ENCODE peak calls at places on chromosomes 5 and 9, in five cellular contexts. E is mesendoderm, F is brain microvascular endothelial cell, L is transverse colon, J is mammary epithelial cell. Y is an unnamed sample.

GRCh38 chr9:130895038-130895437 is 1.6 kb downstream of the QRFP start:
- DNase-seq in E (no peak), L (no peak), F (no peak), J (no peak), Y (no peak)

GRCh38 chr5:131394128-131394527 is 130.3 kb downstream of the CDC42SE2 start:
- DNase-seq in F (no peak), J (peak; percentile 9), E (no peak), L (no peak), Y (no peak)

GRCh38 chr9:115650768-115651167 is 502.8 kb upstream of the PAPPA start:
- DNase-seq in E (no peak), L (no peak), J (peak; percentile 41), F (peak; percentile 76), Y (no peak)

GRCh38 chr5:136594416-136594815 is 229.1 kb upstream of the TRPC7 start:
- DNase-seq in J (no peak), E (peak; percentile 25), F (no peak), L (no peak), Y (no peak)

GRCh38 chr9:104906441-104907277 is 21.3 kb downstream of the ABCA1 start:
- DNase-seq in E (no peak), L (no peak), J (peak; percentile 21), F (peak; percentile 42), Y (no peak)

GRCh38 chr9:69344459-69344858 is 19.4 kb downstream of the ENTREP1 start:
- DNase-seq in L (no peak), J (no peak), E (peak; percentile 46), F (no peak), Y (no peak)

GRCh38 chr9:35659340-35659739 is 1.2 kb downstream of the CCDC107 start:
- DNase-seq in E (no peak), F (peak; percentile 45), L (no peak), J (peak; percentile 71), Y (no peak)

GRCh38 chr5:126122942-126123341 is 300.3 kb upstream of the GRAMD2B start:
- DNase-seq in L (no peak), E (peak; percentile 94), J (peak; percentile 52), F (no peak), Y (no peak)

GRCh38 chr5:158140120-158140778 is 281.3 kb upstream of the CLINT1 start:
- DNase-seq in L (no peak), E (peak; percentile 91), J (no peak), F (peak; percentile 32), Y (peak; percentile 4)

GRCh38 chr5:156137482-156137881 is 189.5 kb upstream of the SGCD start:
- DNase-seq in E (no peak), L (no peak), F (no peak), J (no peak), Y (no peak)

GRCh38 chr9:4921449-4921848 is 63.6 kb upstream of the JAK2 start:
- DNase-seq in E (no peak), L (no peak), F (no peak), J (no peak), Y (no peak)

GRCh38 chr5:154135125-154135524 is 55.4 kb upstream of the GALNT10 start:
- DNase-seq in J (no peak), F (no peak), L (no peak), E (no peak), Y (no peak)

GRCh38 chr9:114900937-114901802 is 29.2 kb downstream of the TNFSF8 start:
- DNase-seq in F (no peak), E (no peak), L (no peak), J (peak; percentile 64), Y (no peak)

GRCh38 chr5:172943283-172943841 is 15.9 kb upstream of the RPL26L1 start:
- DNase-seq in L (no peak), J (no peak), E (peak; percentile 97), F (peak; percentile 87), Y (no peak)

GRCh38 chr9:121651295-121652036 is at the start of gene DAB2IP:
- DNase-seq in E (peak; percentile 87), J (no peak), L (peak; percentile 65), F (no peak), Y (peak; percentile 60)

GRCh38 chr9:121658591-121658990 is 7.2 kb downstream of the DAB2IP start:
- DNase-seq in F (no peak), J (no peak), E (no peak), L (no peak), Y (no peak)

GRCh38 chr5:74798977-74799911 is 32.2 kb downstream of the NSA2 start:
- DNase-seq in E (no peak), J (peak; percentile 19), L (no peak), F (no peak), Y (no peak)

GRCh38 chr5:90549729-90550275 is 8.8 kb upstream of the ADGRV1 start:
- DNase-seq in F (no peak), E (no peak), J (no peak), L (no peak), Y (no peak)

GRCh38 chr9:101035098-101035497 is 6.6 kb downstream of the PLPPR1 start:
- DNase-seq in E (no peak), F (no peak), L (no peak), J (no peak), Y (no peak)

GRCh38 chr5:126055348-126055729 is 367.9 kb upstream of the GRAMD2B start:
- DNase-seq in J (no peak), F (no peak), L (no peak), E (no peak), Y (no peak)

GRCh38 chr5:146515473-146516150 is 378 bp downstream of the GPR151 start:
- DNase-seq in J (no peak), F (no peak), L (no peak), E (no peak), Y (no peak)

GRCh38 chr9:137237759-137238726 is 3.0 kb upstream of the TUBB4B start:
- DNase-seq in F (no peak), E (no peak), L (peak; percentile 75), J (no peak), Y (peak; percentile 72)
- H3K4me3 ChIP-seq in F (no peak overlapping the region), E (no peak overlapping the region), L (no peak overlapping the region), J (no peak overlapping the region), Y (no peak overlapping the region)

GRCh38 chr5:144370273-144370672 is 199.6 kb downstream of the KCTD16 start:
- DNase-seq in F (no peak), J (no peak), L (no peak), E (no peak), Y (no peak)

GRCh38 chr5:144368556-144368955 is 197.9 kb downstream of the KCTD16 start:
- DNase-seq in E (no peak), J (peak; percentile 3), L (no peak), F (no peak), Y (no peak)

GRCh38 chr5:144374637-144375036 is 204.0 kb downstream of the KCTD16 start:
- DNase-seq in F (no peak), L (no peak), J (no peak), E (no peak), Y (no peak)

GRCh38 chr5:144369001-144369400 is 198.3 kb downstream of the KCTD16 start:
- DNase-seq in F (no peak), J (no peak), E (no peak), L (no peak), Y (no peak)
- H3K4me3 ChIP-seq in F (no peak overlapping the region), J (no peak overlapping the region), E (no peak overlapping the region), L (no peak overlapping the region), Y (no peak overlapping the region)

GRCh38 chr9:136978073-136978864 is 965 bp downstream of the PTGDS start:
- DNase-seq in F (peak; percentile 38), J (no peak), L (peak; percentile 65), E (peak; percentile 77), Y (peak; percentile 80)

GRCh38 chr9:136978865-136979544 is 1.7 kb downstream of the PTGDS start:
- DNase-seq in F (no peak), J (no peak), E (no peak), L (no peak), Y (no peak)

GRCh38 chr9:136975624-136976023 is 1.7 kb upstream of the PTGDS start:
- DNase-seq in J (no peak), L (no peak), E (peak; percentile 54), F (no peak), Y (no peak)

GRCh38 chr9:136974834-136975535 is 2.3 kb upstream of the PTGDS start:
- DNase-seq in L (no peak), J (no peak), E (no peak), F (no peak), Y (no peak)

GRCh38 chr9:136977223-136978072 is at the start of gene PTGDS:
- DNase-seq in E (no peak), F (no peak), J (no peak), L (no peak), Y (no peak)
- H3K4me3 ChIP-seq in E (no peak within 1 kb of the TSS), F (peak within 1 kb of the TSS; percentile 56), J (peak within 1 kb of the TSS; percentile 42), L (peak within 1 kb of the TSS; percentile 55), Y (no peak within 1 kb of the TSS)

GRCh38 chr5:141560725-141561483 is 57.9 kb downstream of the DIAPH1 start:
- DNase-seq in J (peak; percentile 96), E (peak; percentile 99), L (peak; percentile 80), F (peak; percentile 97), Y (peak; percentile 75)
- H3K4me3 ChIP-seq in J (no peak overlapping the region), E (no peak overlapping the region), L (no peak overlapping the region), F (no peak overlapping the region), Y (no peak overlapping the region)

GRCh38 chr9:129493714-129494047 is 127.2 kb downstream of the C9orf50 start:
- DNase-seq in J (no peak), L (no peak), F (no peak), E (no peak), Y (no peak)

GRCh38 chr9:129489838-129490582 is 130.9 kb downstream of the C9orf50 start:
- DNase-seq in F (no peak), E (no peak), L (no peak), J (no peak), Y (peak; percentile 48)

GRCh38 chr9:129490583-129491485 is 130.1 kb downstream of the C9orf50 start:
- DNase-seq in L (no peak), J (no peak), E (no peak), F (no peak), Y (peak; percentile 44)

GRCh38 chr9:129493002-129493713 is 127.7 kb downstream of the C9orf50 start:
- DNase-seq in F (no peak), L (no peak), J (no peak), E (no peak), Y (no peak)

GRCh38 chr9:129491486-129491855 is 129.4 kb downstream of the C9orf50 start:
- DNase-seq in E (no peak), J (no peak), F (no peak), L (peak; percentile 56), Y (peak; percentile 50)
- H3K4me3 ChIP-seq in E (no peak overlapping the region), J (no peak overlapping the region), F (no peak overlapping the region), L (peak overlapping the region; percentile 57), Y (no peak overlapping the region)

GRCh38 chr9:133707065-133707760 is 30.9 kb downstream of the SARDH start:
- DNase-seq in E (no peak), L (no peak), J (peak; percentile 5), F (peak; percentile 81), Y (peak; percentile 25)
- H3K4me3 ChIP-seq in E (no peak overlapping the region), L (no peak overlapping the region), J (no peak overlapping the region), F (no peak overlapping the region), Y (no peak overlapping the region)

GRCh38 chr9:128098936-128099931 is 28.3 kb downstream of the PTGES2 start:
- DNase-seq in J (peak; percentile 24), E (peak; percentile 34), F (no peak), L (peak; percentile 47), Y (peak; percentile 57)
- H3K4me3 ChIP-seq in J (peak overlapping the region; percentile 68), E (no peak overlapping the region), F (peak overlapping the region; percentile 65), L (peak overlapping the region; percentile 41), Y (no peak overlapping the region)

GRCh38 chr5:141512390-141513020 is 23.6 kb downstream of the PCDHGC5 start:
- DNase-seq in E (peak; percentile 97), L (peak; percentile 90), J (peak; percentile 50), F (peak; percentile 64), Y (peak; percentile 91)
- H3K4me3 ChIP-seq in E (peak overlapping the region; percentile 40), L (peak overlapping the region; percentile 50), J (peak overlapping the region; percentile 32), F (peak overlapping the region; percentile 60), Y (no peak overlapping the region)

Y was measured in mucosa of descending colon.